ENCODE peak calls at places on chromosome X, in ten cellular contexts. H is DND-41, X is brain microvascular endothelial cell, A is sigmoid colon, T is NT2/D1, D is spleen, M is AG04450, B is right lobe of liver, V is prostate gland, K is aorta. Z is an unnamed sample.

GRCh38 chrX:148470324-148470723 is 30.1 kb upstream of the AFF2 start:
- DNase-seq in A (no peak), B (no peak), D (no peak), X (no peak), T (no peak), M (no peak), H (no peak), K (no peak), V (no peak), Z (no peak)

GRCh38 chrX:39599339-39599738 is 498.4 kb downstream of the BCOR start:
- DNase-seq in H (no peak), X (no peak), K (no peak), B (no peak), D (no peak), M (no peak), V (no peak), T (no peak), A (no peak), Z (no peak)

GRCh38 chrX:119655125-119655524 is 37.8 kb downstream of the SEPTIN6 start:
- DNase-seq in T (no peak), X (peak; percentile 96), K (no peak), A (no peak), H (no peak), B (no peak), M (peak; percentile 29), D (no peak), V (no peak), Z (no peak)

GRCh38 chrX:51825432-51825831 is 68.0 kb upstream of the MAGED1 start:
- DNase-seq in A (no peak), B (no peak), D (no peak), K (no peak), M (no peak), H (peak; percentile 5), X (no peak), V (no peak), T (no peak), Z (no peak)

GRCh38 chrX:108025954-108026616 is 18.8 kb upstream of the VSIG1 start:
- DNase-seq in V (no peak), T (no peak), A (no peak), B (no peak), D (no peak), K (no peak), X (no peak), H (no peak), M (no peak), Z (no peak)

GRCh38 chrX:20309796-20310195 is 43.1 kb upstream of the RPS6KA3 start:
- DNase-seq in H (no peak), B (no peak), T (no peak), X (peak; percentile 28), V (no peak), A (no peak), K (no peak), M (peak; percentile 27), D (no peak), Z (no peak)

GRCh38 chrX:23883737-23884354 is 23.9 kb downstream of the APOO start:
- DNase-seq in H (no peak), D (no peak), X (peak; percentile 76), T (no peak), V (no peak), K (no peak), A (no peak), B (no peak), M (no peak), Z (no peak)

GRCh38 chrX:22278375-22278774 is 5.7 kb downstream of the CBLL2 start:
- DNase-seq in X (no peak), A (no peak), T (no peak), V (no peak), H (no peak), D (no peak), B (no peak), M (no peak), K (no peak), Z (no peak)

GRCh38 chrX:1463581-1464281 is 11.0 kb upstream of the ASMTL start:
- DNase-seq in V (no peak), A (peak; percentile 25), H (peak; percentile 4), B (no peak), K (peak; percentile 23), T (no peak), M (no peak), X (no peak), D (peak; percentile 25), Z (no peak)

GRCh38 chrX:1466232-1466661 is 13.5 kb upstream of the ASMTL start:
- DNase-seq in X (no peak), M (no peak), K (peak; percentile 67), B (no peak), T (no peak), H (peak; percentile 3), V (no peak), A (peak; percentile 56), D (peak; percentile 84), Z (peak; percentile 24)

GRCh38 chrX:1465261-1466231 is 12.8 kb upstream of the ASMTL start:
- DNase-seq in K (peak; percentile 67), M (no peak), T (no peak), H (peak; percentile 2), B (no peak), V (no peak), X (no peak), D (peak; percentile 75), A (peak; percentile 57), Z (peak; percentile 17)

GRCh38 chrX:1462596-1463251 is 10.0 kb upstream of the ASMTL start:
- DNase-seq in V (no peak), X (peak; percentile 66), K (peak; percentile 40), T (no peak), M (no peak), B (no peak), H (peak; percentile 2), D (peak; percentile 65), A (peak; percentile 36), Z (peak; percentile 21)

DNA sequence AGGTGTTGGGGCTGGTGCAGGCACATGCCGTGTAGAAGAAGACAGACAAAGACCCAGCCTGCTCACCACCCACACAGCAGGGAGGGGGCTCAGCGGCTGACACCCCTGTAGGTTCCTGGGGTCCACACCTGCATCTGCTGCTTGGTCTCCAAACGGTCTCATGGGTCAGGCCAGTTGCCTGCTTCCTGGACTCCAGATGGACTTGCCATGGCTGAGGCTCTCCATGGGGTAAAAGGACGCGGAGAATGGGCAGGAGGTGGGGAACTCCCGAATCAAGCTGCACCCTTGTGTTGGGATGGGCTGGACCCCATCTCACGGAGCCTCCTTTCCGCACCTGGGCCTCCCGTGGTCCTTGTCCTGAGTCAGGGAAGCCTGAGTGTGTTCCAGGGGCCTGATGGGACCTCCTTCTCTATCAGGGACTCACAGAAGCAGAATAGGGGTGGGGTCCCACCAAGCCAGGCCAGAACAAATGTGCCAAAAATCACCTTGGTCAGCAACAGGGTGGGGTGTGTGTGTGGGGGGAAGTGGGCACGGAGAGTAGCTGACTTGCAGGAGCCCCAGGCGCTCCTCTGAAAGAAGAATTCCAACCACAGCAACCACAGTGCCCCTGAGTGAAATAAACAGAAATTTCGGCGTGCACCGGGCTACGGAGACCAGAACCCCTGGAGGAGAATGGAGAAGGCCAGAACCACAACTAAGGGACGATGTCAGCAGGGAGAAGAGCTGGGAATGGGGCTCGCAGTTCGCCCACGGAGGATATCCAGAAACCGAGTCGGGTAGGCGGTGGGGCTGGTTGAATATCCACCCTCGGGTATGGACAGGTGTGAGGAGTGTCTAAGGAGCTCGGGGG is 11.8 kb upstream of the ASMTL start:
- DNase-seq in A (peak; percentile 58), M (no peak), T (no peak), V (no peak), D (peak; percentile 71), B (no peak), H (peak; percentile 5), K (peak; percentile 61), X (no peak), Z (peak; percentile 17)
- H3K27me3 ChIP-seq in A (peaks cover 51% of the 10 kb centered on the region), M (peaks cover 10% of the 10 kb centered on the region), T (peaks cover 1% of the 10 kb centered on the region), V (no peaks in the 10 kb centered on the region), D (no peaks in the 10 kb centered on the region), B (no peaks in the 10 kb centered on the region), H (no peaks in the 10 kb centered on the region), K (no peaks in the 10 kb centered on the region), X (peaks cover 35% of the 10 kb centered on the region), Z (peaks cover 55% of the 10 kb centered on the region)

GRCh38 chrX:37905436-37906147 is 58.2 kb upstream of the DYNLT3 start:
- DNase-seq in B (peak; percentile 54), X (peak; percentile 12), M (no peak), T (peak; percentile 57), H (no peak), V (no peak), A (no peak), D (no peak), K (peak; percentile 76), Z (peak; percentile 25)

GRCh38 chrX:37910186-37910585 is 62.8 kb upstream of the DYNLT3 start:
- DNase-seq in T (no peak), A (no peak), H (no peak), K (no peak), V (no peak), X (no peak), B (no peak), M (no peak), D (no peak), Z (no peak)

GRCh38 chrX:37904833-37905232 is 57.5 kb upstream of the DYNLT3 start:
- DNase-seq in V (no peak), A (no peak), B (no peak), X (no peak), M (no peak), D (no peak), H (no peak), T (no peak), K (no peak), Z (no peak)

GRCh38 chrX:37912286-37912685 is 64.9 kb upstream of the DYNLT3 start:
- DNase-seq in B (no peak), T (no peak), M (no peak), A (no peak), D (no peak), K (no peak), V (no peak), H (no peak), X (peak; percentile 34), Z (no peak)

DNA sequence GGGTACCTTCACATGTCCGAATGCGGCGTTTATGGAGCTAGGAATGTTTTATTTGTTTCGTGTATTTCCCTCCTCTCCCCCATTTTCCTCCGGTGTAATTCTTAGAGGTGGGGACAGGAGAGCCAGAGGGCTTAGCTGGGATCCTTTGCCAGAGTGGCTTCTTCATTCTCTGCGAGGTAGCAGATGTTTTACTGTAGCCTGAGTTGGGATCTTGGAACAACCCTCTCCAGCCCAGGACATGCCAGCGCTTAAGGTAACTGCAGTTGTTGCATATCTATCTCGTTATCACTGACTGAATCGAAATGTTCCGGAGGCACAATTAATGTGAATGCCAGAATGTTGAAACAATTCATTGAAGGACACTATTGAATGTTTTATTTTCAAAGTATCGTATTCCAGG is 59.0 kb upstream of the DYNLT3 start:
- DNase-seq in B (no peak), V (no peak), M (no peak), K (no peak), D (no peak), X (no peak), T (no peak), H (no peak), A (no peak), Z (no peak)
- H3K4me3 ChIP-seq in B (peak overlapping the region; percentile 25), V (no peak overlapping the region), M (peak overlapping the region; percentile 54), K (no peak overlapping the region), D (no peak overlapping the region), X (peak overlapping the region; percentile 40), T (peak overlapping the region; percentile 41), H (no peak overlapping the region), A (no peak overlapping the region), Z (no peak overlapping the region)

GRCh38 chrX:9614016-9614415 is 149.2 kb downstream of the TBL1X start:
- DNase-seq in T (no peak), V (no peak), A (no peak), K (no peak), H (no peak), D (no peak), X (peak; percentile 54), B (no peak), M (no peak), Z (no peak)
- H3K27me3 ChIP-seq in T (no peaks in the 10 kb centered on the region), V (no peaks in the 10 kb centered on the region), A (no peaks in the 10 kb centered on the region), K (no peaks in the 10 kb centered on the region), H (no peaks in the 10 kb centered on the region), D (no peaks in the 10 kb centered on the region), X (no peaks in the 10 kb centered on the region), B (no peaks in the 10 kb centered on the region), M (no peaks in the 10 kb centered on the region), Z (no peaks in the 10 kb centered on the region)

DNA sequence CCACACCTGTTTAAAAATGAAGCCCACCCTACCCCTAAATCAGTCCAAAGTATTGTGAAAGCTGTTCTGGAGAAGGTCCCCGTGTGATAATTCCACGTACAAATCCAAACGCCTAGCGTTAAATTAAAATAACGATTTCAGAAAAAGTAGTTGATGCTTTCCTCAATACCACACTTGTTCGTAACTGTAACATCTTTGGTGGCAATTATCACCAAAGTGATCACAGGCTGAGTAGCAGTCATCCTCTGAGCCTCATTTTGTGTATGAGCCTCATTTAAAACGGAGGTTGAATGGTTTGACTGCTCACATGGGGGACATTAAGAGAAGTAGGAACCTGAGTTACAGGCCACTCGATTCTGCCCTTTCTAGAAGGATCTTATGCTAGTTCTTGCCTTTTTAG is 92.9 kb downstream of the GEMIN8 start:
- DNase-seq in K (no peak), T (no peak), B (no peak), D (no peak), M (no peak), H (no peak), X (no peak), V (no peak), A (no peak), Z (no peak)
- H3K4me3 ChIP-seq in K (no peak overlapping the region), T (no peak overlapping the region), B (no peak overlapping the region), D (no peak overlapping the region), M (no peak overlapping the region), H (no peak overlapping the region), X (no peak overlapping the region), V (no peak overlapping the region), A (no peak overlapping the region), Z (no peak overlapping the region)

Z was measured in stomach.